ENCODE peak calls at places on chromosomes 7 and 10, in four cellular contexts. M is HCT116, C is transverse colon, D is HL-60. J is an unnamed sample.
A peak's percentile ranks its signal among the peaks of the same experiment; 100 is the strongest.

GRCh38 chr7:114175140-114175539 is 239.5 kb upstream of the FOXP2 start:
- DNase-seq in D (no peak), C (no peak), M (no peak), J (no peak)

GRCh38 chr7:42926204-42926603 is 5.8 kb downstream of the PSMA2 start:
- DNase-seq in D (peak; percentile 55), C (no peak), M (no peak), J (no peak)

GRCh38 chr7:106022193-106022821 is 59.2 kb downstream of the CDHR3 start:
- DNase-seq in M (no peak), C (peak; percentile 63), D (peak; percentile 9), J (no peak)

GRCh38 chr10:35318551-35318950 is 17.8 kb upstream of the CCNY start:
- DNase-seq in D (no peak), C (no peak), M (no peak), J (no peak)

GRCh38 chr7:100679129-100679926 is 5.8 kb downstream of the GNB2 start:
- DNase-seq in D (no peak), M (no peak), C (peak; percentile 11), J (no peak)

GRCh38 chr7:126790763-126791162 is 462.0 kb downstream of the GRM8 start:
- DNase-seq in M (no peak), D (no peak), C (no peak), J (peak; percentile 41)

GRCh38 chr10:110460111-110460809 is 37.4 kb upstream of the DUSP5 start:
- DNase-seq in M (no peak), C (peak; percentile 42), D (no peak), J (no peak)

GRCh38 chr7:124440081-124440480 is 325.5 kb downstream of the GPR37 start:
- DNase-seq in M (no peak), D (no peak), C (no peak), J (no peak)

GRCh38 chr10:119658274-119658673 is 7.1 kb downstream of the BAG3 start:
- DNase-seq in D (no peak), C (peak; percentile 70), M (peak; percentile 72), J (peak; percentile 37)

GRCh38 chr7:46879783-46880182 is 702.1 kb downstream of the TNS3 start:
- DNase-seq in M (no peak), D (no peak), C (no peak), J (no peak)

GRCh38 chr10:97760461-97761257 is 11.1 kb downstream of the SFRP5 start:
- DNase-seq in D (no peak), M (no peak), C (no peak), J (no peak)

GRCh38 chr7:130887182-130888016 is 153.4 kb upstream of the KLF14 start:
- DNase-seq in M (peak; percentile 80), C (no peak), D (no peak), J (no peak)

GRCh38 chr7:130891254-130892094 is 157.5 kb upstream of the KLF14 start:
- DNase-seq in C (no peak), D (no peak), M (peak; percentile 88), J (no peak)

GRCh38 chr7:130888017-130888371 is 154.0 kb upstream of the KLF14 start:
- DNase-seq in C (no peak), M (no peak), D (no peak), J (no peak)

GRCh38 chr7:130888468-130888867 is 154.5 kb upstream of the KLF14 start:
- DNase-seq in M (no peak), D (no peak), C (no peak), J (no peak)

DNA sequence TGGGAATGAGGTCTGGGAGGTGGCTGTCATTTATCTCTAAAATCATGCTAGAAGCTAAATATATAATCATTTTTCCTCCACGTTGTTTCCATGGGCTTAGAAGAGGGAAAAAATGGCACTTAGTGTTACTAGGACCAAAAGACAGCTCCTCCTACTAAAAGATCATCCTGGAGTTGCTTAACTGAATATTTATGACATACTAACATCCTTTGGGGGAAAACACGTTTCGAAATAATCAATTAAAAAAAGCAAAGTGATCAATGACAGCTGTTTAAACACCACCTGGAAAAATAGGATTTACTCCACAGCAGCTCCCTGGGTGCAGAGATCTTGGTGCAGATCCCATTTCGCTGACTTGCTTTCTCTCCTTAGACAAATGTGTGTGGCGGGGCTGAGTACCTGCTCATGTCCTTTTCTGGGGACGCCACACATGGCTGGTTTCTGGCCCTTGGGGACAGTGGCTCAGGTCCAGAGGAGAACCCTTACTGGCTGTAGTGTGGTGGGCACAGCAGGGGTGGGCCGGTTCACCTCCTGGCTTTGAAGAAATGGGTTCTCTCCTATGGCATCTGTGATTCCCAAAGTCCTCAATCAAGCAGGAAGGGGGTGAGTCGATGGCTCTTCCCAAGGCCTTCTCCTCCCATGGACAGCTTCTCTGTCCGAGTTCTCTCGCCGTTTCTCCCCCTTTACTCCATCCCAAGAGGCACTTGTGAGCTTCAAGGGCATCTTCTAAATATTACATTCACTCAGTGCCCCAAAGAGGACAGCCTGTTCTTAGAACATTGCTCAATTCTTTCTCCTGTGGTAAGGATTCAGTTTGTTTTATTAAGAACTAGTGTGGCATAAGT is 156.4 kb upstream of the KLF14 start:
- DNase-seq in D (no peak), M (no peak), C (no peak), J (no peak)
- TF ChIP-seq POLR2AphosphoS5 in D (no peak), M (peak; percentile 71), C (no peak), J (no peak)

GRCh38 chr10:50624154-50624865 is 554 bp upstream of the SGMS1 start:
- DNase-seq in D (peak; percentile 94), M (peak; percentile 87), C (peak; percentile 98), J (peak; percentile 97)
- TF ChIP-seq POLR2AphosphoS5 in D (no peak), M (peak; percentile 63), C (peak; percentile 81), J (peak; percentile 41)

GRCh38 chr7:98628916-98629525 is 11.9 kb downstream of the NPTX2 start:
- DNase-seq in D (no peak), M (no peak), C (no peak), J (no peak)
- TF ChIP-seq POLR2AphosphoS5 in D (no peak), M (no peak), C (no peak), J (no peak)

GRCh38 chr10:43296320-43296719 is 29.5 kb upstream of the RASGEF1A start:
- DNase-seq in C (no peak), D (no peak), M (no peak), J (no peak)

GRCh38 chr10:43294892-43295291 is 28.0 kb upstream of the RASGEF1A start:
- DNase-seq in C (no peak), M (no peak), D (no peak), J (no peak)

GRCh38 chr10:43293677-43294057 is 26.8 kb upstream of the RASGEF1A start:
- DNase-seq in D (no peak), M (no peak), C (no peak), J (no peak)

GRCh38 chr10:43294241-43294658 is 27.4 kb upstream of the RASGEF1A start:
- DNase-seq in C (no peak), D (no peak), M (no peak), J (no peak)

DNA sequence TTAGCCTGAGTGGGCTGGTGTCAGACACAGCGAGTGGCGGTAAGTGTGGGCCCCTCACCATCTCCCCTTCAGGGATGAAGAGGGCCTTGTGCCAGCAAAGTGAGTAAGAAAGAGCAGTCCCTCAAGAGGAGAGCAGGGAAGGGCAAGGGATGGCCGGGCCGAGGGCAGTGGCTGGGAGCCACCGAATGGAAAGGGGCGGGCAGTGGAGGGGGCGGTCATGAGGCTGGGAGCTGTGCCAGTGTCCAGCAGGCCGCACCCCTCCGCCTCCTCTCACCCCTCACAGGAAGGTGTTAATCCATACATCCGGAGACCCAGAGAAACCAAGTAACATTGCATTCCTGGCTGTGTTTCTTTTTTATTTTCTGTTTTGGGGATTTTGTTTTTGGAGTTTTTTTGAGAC is 28.6 kb upstream of the RASGEF1A start:
- DNase-seq in D (no peak), M (no peak), C (no peak), J (no peak)
- TF ChIP-seq POLR2AphosphoS5 in D (no peak), M (no peak), C (no peak), J (no peak)

GRCh38 chr10:59971915-59972314 is 65.6 kb upstream of the CCDC6 start:
- DNase-seq in M (no peak), C (peak; percentile 59), D (no peak), J (no peak)
- TF ChIP-seq POLR2AphosphoS5 in M (no peak), C (no peak), D (no peak), J (no peak)

GRCh38 chr10:88958721-88959120 is 6.1 kb upstream of the ACTA2 start:
- DNase-seq in D (no peak), M (no peak), C (no peak), J (no peak)

GRCh38 chr10:88953662-88954061 is 1.1 kb upstream of the ACTA2 start:
- DNase-seq in C (no peak), D (peak; percentile 20), M (no peak), J (no peak)

GRCh38 chr10:88949912-88950664 is 2.5 kb downstream of the ACTA2 start:
- DNase-seq in C (no peak), M (no peak), D (peak; percentile 44), J (no peak)

GRCh38 chr10:88952647-88953111 is at the start of gene ACTA2:
- DNase-seq in C (peak; percentile 55), M (no peak), D (no peak), J (no peak)

GRCh38 chr10:88954458-88955083 is 2.0 kb upstream of the ACTA2 start:
- DNase-seq in M (no peak), D (no peak), C (no peak), J (no peak)
- TF ChIP-seq POLR2AphosphoS5 in M (no peak), D (no peak), C (no peak), J (no peak)

DNA sequence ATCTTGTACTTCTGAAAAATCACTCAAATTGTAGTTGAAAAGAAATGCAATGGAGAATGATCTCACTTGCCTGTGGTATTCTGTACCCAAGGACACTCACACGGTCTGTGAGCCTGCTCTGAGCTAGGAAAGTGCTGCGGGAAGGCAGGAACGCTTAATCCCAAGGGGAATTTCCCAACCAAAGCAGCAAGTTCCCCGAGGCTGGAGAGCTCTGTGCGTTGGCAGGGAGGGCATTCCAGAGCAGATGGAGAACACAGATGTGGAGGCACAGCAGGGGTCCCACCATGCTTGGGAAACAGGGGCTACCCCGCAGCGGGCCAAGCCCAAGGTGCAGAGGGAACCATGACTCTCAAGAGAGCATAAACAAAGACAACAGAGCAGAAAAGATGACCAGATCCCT is 13.6 kb downstream of the SVIL start:
- DNase-seq in C (no peak), D (no peak), M (no peak), J (peak; percentile 37)
- TF ChIP-seq POLR2AphosphoS5 in C (no peak), D (no peak), M (no peak), J (no peak)

GRCh38 chr7:115229401-115230083 is 307.6 kb downstream of the MDFIC start:
- DNase-seq in M (no peak), D (no peak), C (no peak), J (no peak)

GRCh38 chr7:115224923-115225322 is 303.0 kb downstream of the MDFIC start:
- DNase-seq in C (no peak), M (no peak), D (no peak), J (no peak)

GRCh38 chr7:115227473-115228235 is 305.8 kb downstream of the MDFIC start:
- DNase-seq in C (no peak), M (no peak), D (no peak), J (no peak)

GRCh38 chr7:115223959-115224358 is 302.1 kb downstream of the MDFIC start:
- DNase-seq in M (no peak), D (no peak), C (no peak), J (no peak)

DNA sequence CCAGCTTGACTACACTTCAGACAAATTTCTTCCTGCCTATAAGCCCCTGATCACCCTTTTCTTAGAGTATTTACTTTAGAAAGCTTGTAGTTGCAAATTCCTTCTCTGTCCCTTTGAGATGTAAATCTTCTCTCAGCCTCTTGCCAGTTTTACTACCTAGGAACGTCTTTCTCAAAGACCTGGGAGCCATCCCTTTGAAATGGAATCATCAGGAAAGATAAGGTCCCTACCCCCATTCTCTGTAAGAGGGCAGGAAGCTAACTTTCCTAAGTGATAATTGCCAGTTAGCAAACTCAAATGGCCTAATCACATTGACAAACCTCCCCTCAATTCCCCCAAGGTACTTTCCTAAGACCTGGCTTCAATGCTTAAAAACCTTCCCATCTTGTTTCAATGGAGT is 304.5 kb downstream of the MDFIC start:
- DNase-seq in D (no peak), C (no peak), M (no peak), J (peak; percentile 95)
- TF ChIP-seq POLR2AphosphoS5 in D (no peak), C (no peak), M (no peak), J (peak; percentile 79)

GRCh38 chr10:76523215-76523614 is 1091.8 kb downstream of the LRMDA start:
- DNase-seq in M (no peak), D (no peak), C (no peak), J (no peak)
- TF ChIP-seq POLR2AphosphoS5 in M (no peak), D (no peak), C (no peak), J (no peak)

J was measured in GM23338.